ENCODE peak calls at places on chromosomes 2 and 18, in eight cellular contexts. One of them, this sample, is unnamed.

GRCh38 chr2:219688560-219689445 is 61.4 kb downstream of the SLC4A3 start:
- DNase-seq in natural killer cell: no peak
- DNase-seq in CMK: no peak
- DNase-seq in pancreas: no peak
- DNase-seq in NCI-H1694 treated with DMSO at 0.1 percent for 48 hours: no peak
- DNase-seq in MCF 10A: peak
- DNase-seq in effector CD4-positive, alpha-beta T cell: no peak
- DNase-seq in NT2/D1: no peak
- DNase-seq in this sample: no peak

GRCh38 chr18:31197676-31198075 is 35.0 kb upstream of the DSC1 start:
- DNase-seq in MCF 10A: peak
- DNase-seq in NT2/D1: no peak
- DNase-seq in NCI-H1694 treated with DMSO at 0.1 percent for 48 hours: no peak
- DNase-seq in CMK: no peak
- DNase-seq in pancreas: no peak
- DNase-seq in natural killer cell: no peak
- DNase-seq in effector CD4-positive, alpha-beta T cell: no peak
- DNase-seq in this sample: no peak

GRCh38 chr2:100321881-100322820 is at the start of gene LONRF2:
- DNase-seq in MCF 10A: no peak
- DNase-seq in effector CD4-positive, alpha-beta T cell: no peak
- DNase-seq in pancreas: peak
- DNase-seq in natural killer cell: no peak
- DNase-seq in NCI-H1694 treated with DMSO at 0.1 percent for 48 hours: peak
- DNase-seq in CMK: no peak
- DNase-seq in NT2/D1: peak
- DNase-seq in this sample: peak

GRCh38 chr2:204722207-204722606 is 176.9 kb downstream of the PARD3B start:
- DNase-seq in effector CD4-positive, alpha-beta T cell: no peak
- DNase-seq in CMK: no peak
- DNase-seq in NCI-H1694 treated with DMSO at 0.1 percent for 48 hours: no peak
- DNase-seq in pancreas: no peak
- DNase-seq in NT2/D1: no peak
- DNase-seq in natural killer cell: no peak
- DNase-seq in MCF 10A: no peak
- DNase-seq in this sample: no peak

GRCh38 chr2:1653956-1654695 is 90.2 kb downstream of the PXDN start:
- DNase-seq in effector CD4-positive, alpha-beta T cell: no peak
- DNase-seq in CMK: no peak
- DNase-seq in pancreas: no peak
- DNase-seq in natural killer cell: no peak
- DNase-seq in NT2/D1: no peak
- DNase-seq in NCI-H1694 treated with DMSO at 0.1 percent for 48 hours: no peak
- DNase-seq in MCF 10A: peak
- DNase-seq in this sample: no peak

GRCh38 chr2:230441188-230441897 is 25.3 kb downstream of the SP100 start:
- DNase-seq in NT2/D1: no peak
- DNase-seq in pancreas: no peak
- DNase-seq in effector CD4-positive, alpha-beta T cell: peak
- DNase-seq in MCF 10A: no peak
- DNase-seq in NCI-H1694 treated with DMSO at 0.1 percent for 48 hours: no peak
- DNase-seq in natural killer cell: peak
- DNase-seq in CMK: no peak
- DNase-seq in this sample: no peak

GRCh38 chr2:68721482-68722071 is 13.0 kb upstream of the ARHGAP25 start:
- DNase-seq in MCF 10A: no peak
- DNase-seq in NT2/D1: no peak
- DNase-seq in natural killer cell: no peak
- DNase-seq in pancreas: no peak
- DNase-seq in CMK: no peak
- DNase-seq in effector CD4-positive, alpha-beta T cell: peak
- DNase-seq in NCI-H1694 treated with DMSO at 0.1 percent for 48 hours: no peak
- DNase-seq in this sample: no peak

GRCh38 chr2:226002438-226002837 is 602.9 kb downstream of the NYAP2 start:
- DNase-seq in CMK: no peak
- DNase-seq in NT2/D1: no peak
- DNase-seq in pancreas: no peak
- DNase-seq in natural killer cell: no peak
- DNase-seq in NCI-H1694 treated with DMSO at 0.1 percent for 48 hours: no peak
- DNase-seq in MCF 10A: peak
- DNase-seq in effector CD4-positive, alpha-beta T cell: no peak
- DNase-seq in this sample: no peak

GRCh38 chr2:181332044-181332443 is 125.1 kb upstream of the ITGA4 start:
- DNase-seq in pancreas: no peak
- DNase-seq in NCI-H1694 treated with DMSO at 0.1 percent for 48 hours: no peak
- DNase-seq in NT2/D1: no peak
- DNase-seq in MCF 10A: no peak
- DNase-seq in CMK: no peak
- DNase-seq in natural killer cell: no peak
- DNase-seq in effector CD4-positive, alpha-beta T cell: no peak
- DNase-seq in this sample: no peak

GRCh38 chr2:88903744-88904353 is 212.4 kb downstream of the RPIA start:
- DNase-seq in pancreas: peak
- DNase-seq in CMK: peak
- DNase-seq in MCF 10A: peak
- DNase-seq in effector CD4-positive, alpha-beta T cell: no peak
- DNase-seq in NCI-H1694 treated with DMSO at 0.1 percent for 48 hours: no peak
- DNase-seq in NT2/D1: peak
- DNase-seq in natural killer cell: no peak
- DNase-seq in this sample: no peak